ENCODE peak calls at places on chromosomes 2 and 18, in nine cellular contexts. A is suprapubic skin, M is adrenal gland, V is lower leg skin, H is cardiac muscle cell, P is psoas muscle, O is BJ, Q is AG09309, J is GM12865. R is an unnamed sample.

GRCh38 chr2:140994856-140995255 is 1136.0 kb downstream of the LRP1B start:
- DNase-seq in A (no peak), M (no peak), V (no peak), H (no peak), P (no peak), O (no peak), Q (no peak), J (no peak), R (peak; percentile 50)

GRCh38 chr2:171387052-171387451 is 46.7 kb downstream of the METTL8 start:
- DNase-seq in A (no peak), M (no peak), V (no peak), H (no peak), P (no peak), O (no peak), Q (no peak), J (no peak), R (no peak)

GRCh38 chr2:20425884-20426283 is 21.0 kb upstream of the RHOB start:
- DNase-seq in A (no peak), M (no peak), V (peak; percentile 15), H (no peak), P (no peak), O (no peak), Q (no peak), J (no peak), R (no peak)

GRCh38 chr18:2906522-2907458 is 60.0 kb downstream of the EMILIN2 start:
- DNase-seq in A (peak; percentile 81), M (peak; percentile 11), V (no peak), H (peak; percentile 40), P (peak; percentile 31), O (no peak), Q (no peak), J (peak; percentile 45), R (no peak)

GRCh38 chr2:86135653-86136052 is 29.6 kb downstream of the PTCD3 start:
- DNase-seq in A (no peak), M (no peak), V (no peak), H (no peak), P (no peak), O (no peak), Q (no peak), J (no peak), R (no peak)

GRCh38 chr2:19357383-19358241 is 811 bp downstream of the OSR1 start:
- DNase-seq in A (no peak), M (no peak), V (no peak), H (peak; percentile 52), P (no peak), O (no peak), Q (no peak), J (no peak), R (peak; percentile 58)

GRCh38 chr18:34626404-34627137 is 83.5 kb upstream of the DTNA start:
- DNase-seq in A (no peak), M (no peak), V (no peak), H (no peak), P (no peak), O (no peak), Q (no peak), J (no peak), R (peak; percentile 68)

GRCh38 chr2:109356251-109357035 is 227.4 kb downstream of the SH3RF3 start:
- DNase-seq in A (peak; percentile 37), M (no peak), V (no peak), H (no peak), P (no peak), O (no peak), Q (no peak), J (no peak), R (no peak)

GRCh38 chr2:28709101-28709500 is 42.5 kb upstream of the PPP1CB start:
- DNase-seq in A (no peak), M (peak; percentile 17), V (no peak), H (no peak), P (no peak), O (no peak), Q (no peak), J (no peak), R (no peak)

GRCh38 chr2:68287580-68288441 is 31.9 kb downstream of the CNRIP1 start:
- DNase-seq in A (no peak), M (peak; percentile 23), V (no peak), H (peak; percentile 77), P (no peak), O (no peak), Q (peak; percentile 18), J (no peak), R (peak; percentile 72)

GRCh38 chr2:218001629-218002028 is 1.2 kb downstream of the TNS1 start:
- DNase-seq in A (no peak), M (no peak), V (no peak), H (no peak), P (no peak), O (no peak), Q (no peak), J (no peak), R (no peak)

GRCh38 chr2:178237488-178238143 is 43.3 kb downstream of the OSBPL6 start:
- DNase-seq in A (no peak), M (no peak), V (no peak), H (no peak), P (no peak), O (no peak), Q (no peak), J (no peak), R (no peak)

GRCh38 chr2:128727914-128728313 is 409.2 kb upstream of the HS6ST1 start:
- DNase-seq in A (no peak), M (peak; percentile 86), V (peak; percentile 72), H (peak; percentile 94), P (peak; percentile 35), O (peak; percentile 44), Q (peak; percentile 78), J (peak; percentile 70), R (peak; percentile 98)

GRCh38 chr18:8881103-8881502 is 175.7 kb downstream of the MTCL1 start:
- DNase-seq in A (no peak), M (no peak), V (no peak), H (no peak), P (no peak), O (no peak), Q (no peak), J (no peak), R (no peak)

GRCh38 chr2:151823651-151824050 is 4.6 kb downstream of the ARL5A start:
- DNase-seq in A (no peak), M (no peak), V (no peak), H (no peak), P (no peak), O (no peak), Q (no peak), J (no peak), R (no peak)

GRCh38 chr2:158723921-158724802 is 71.0 kb upstream of the DAPL1 start:
- DNase-seq in A (no peak), M (no peak), V (no peak), H (no peak), P (no peak), O (no peak), Q (no peak), J (no peak), R (no peak)

GRCh38 chr2:68912732-68913131 is 40.0 kb downstream of the GKN2 start:
- DNase-seq in A (no peak), M (no peak), V (no peak), H (no peak), P (no peak), O (no peak), Q (no peak), J (no peak), R (no peak)

GRCh38 chr2:164993287-164994016 is 38.1 kb upstream of the SLC38A11 start:
- DNase-seq in A (no peak), M (no peak), V (no peak), H (no peak), P (no peak), O (no peak), Q (no peak), J (no peak), R (no peak)

GRCh38 chr18:23438608-23439366 is 14.3 kb upstream of the RIOK3 start:
- DNase-seq in A (no peak), M (no peak), V (no peak), H (no peak), P (no peak), O (no peak), Q (no peak), J (no peak), R (no peak)

GRCh38 chr2:62112192-62112591 is 83.7 kb upstream of the B3GNT2 start:
- DNase-seq in A (no peak), M (peak; percentile 3), V (peak; percentile 49), H (no peak), P (no peak), O (peak; percentile 17), Q (peak; percentile 13), J (no peak), R (no peak)

GRCh38 chr18:21803495-21803894 is 62.9 kb downstream of the MIB1 start:
- DNase-seq in A (no peak), M (no peak), V (no peak), H (peak; percentile 78), P (no peak), O (no peak), Q (no peak), J (no peak), R (peak; percentile 23)

GRCh38 chr2:238973038-238973772 is 125.3 kb downstream of the TWIST2 start:
- DNase-seq in A (no peak), M (no peak), V (no peak), H (peak; percentile 39), P (no peak), O (no peak), Q (no peak), J (no peak), R (peak; percentile 21)

GRCh38 chr18:50981381-50981780 is 13.5 kb downstream of the ELAC1 start:
- DNase-seq in A (no peak), M (no peak), V (no peak), H (no peak), P (no peak), O (peak; percentile 4), Q (no peak), J (no peak), R (peak; percentile 16)

GRCh38 chr2:216001612-216002215 is 11.6 kb downstream of the MREG start:
- DNase-seq in A (no peak), M (no peak), V (no peak), H (no peak), P (no peak), O (no peak), Q (no peak), J (peak; percentile 61), R (no peak)
- H3K4me3 ChIP-seq in A (no peak overlapping the region), M (no peak overlapping the region), V (no peak overlapping the region), H (no peak overlapping the region), P (no peak overlapping the region), O (no peak overlapping the region), Q (no peak overlapping the region), J (peak overlapping the region; percentile 33), R (no peak overlapping the region)

GRCh38 chr2:219638217-219638947 is 11.0 kb downstream of the SLC4A3 start:
- DNase-seq in A (peak; percentile 60), M (no peak), V (no peak), H (no peak), P (no peak), O (no peak), Q (no peak), J (no peak), R (no peak)
- TF ChIP-seq CTCF in A (no peak), M (no peak), V (no peak), H (peak; percentile 16), P (no peak), O (peak; percentile 37), Q (peak; percentile 33), J (no peak), R (peak; percentile 11)

GRCh38 chr18:48922801-48923730 is 27.7 kb downstream of the SMAD7 start:
- DNase-seq in A (peak; percentile 87), M (peak; percentile 69), V (peak; percentile 65), H (peak; percentile 82), P (peak; percentile 65), O (peak; percentile 87), Q (peak; percentile 85), J (peak; percentile 32), R (peak; percentile 78)
- H3K4me3 ChIP-seq in A (peak overlapping the region; percentile 43), M (no peak overlapping the region), V (peak overlapping the region; percentile 27), H (no peak overlapping the region), P (peak overlapping the region; percentile 55), O (no peak overlapping the region), Q (peak overlapping the region; percentile 19), J (no peak overlapping the region), R (peak overlapping the region; percentile 2)

GRCh38 chr2:677056-677949 is at the start of gene TMEM18:
- DNase-seq in A (peak; percentile 95), M (peak; percentile 97), V (peak; percentile 96), H (peak; percentile 99), P (peak; percentile 90), O (peak; percentile 85), Q (peak; percentile 98), J (peak; percentile 99), R (peak; percentile 100)
- TF ChIP-seq CTCF in A (no peak), M (peak; percentile 12), V (no peak), H (peak; percentile 19), P (no peak), O (peak; percentile 36), Q (no peak), J (peak; percentile 13), R (peak; percentile 44)